ENCODE peak calls at places on chromosomes 2 and 18, in seven cellular contexts. Y is IMR-90, B is mesendoderm, W is H9, R is mesenchymal stem cell, Q is trophoblast cell, E is H1. H is an unnamed sample.

GRCh38 chr2:173978447-173978846 is 13.3 kb upstream of the SP3 start:
- DNase-seq in Y (peak), B (no peak), W (no peak), R (no peak), Q (peak), E (no peak), H (no peak)

GRCh38 chr2:199977984-199978415 is 22.6 kb downstream of the MAIP1 start:
- DNase-seq in Y (peak), B (no peak), W (no peak), R (peak), Q (peak), E (no peak), H (no peak)

GRCh38 chr2:28134262-28134812 is 243.8 kb downstream of the BABAM2 start:
- DNase-seq in Y (no peak), B (no peak), W (no peak), R (no peak), Q (no peak), E (no peak), H (no peak)

GRCh38 chr18:43571078-43571689 is 293.9 kb upstream of the SYT4 start:
- DNase-seq in Y (peak), B (peak), W (no peak), R (peak), Q (peak), E (no peak), H (peak)

GRCh38 chr2:229431331-229431954 is 160.4 kb upstream of the PID1 start:
- DNase-seq in Y (peak), B (peak), W (no peak), R (peak), Q (peak), E (no peak), H (no peak)

GRCh38 chr18:24270937-24271380 is 126.7 kb downstream of the OSBPL1A start:
- DNase-seq in Y (peak), B (peak), W (no peak), R (peak), Q (peak), E (no peak), H (peak)

GRCh38 chr2:209431701-209432100 is 7.9 kb downstream of the MAP2 start:
- DNase-seq in Y (peak), B (peak), W (no peak), R (no peak), Q (peak), E (no peak), H (no peak)

GRCh38 chr2:30654404-30654803 is 152.8 kb downstream of the CAPN13 start:
- DNase-seq in Y (no peak), B (no peak), W (no peak), R (no peak), Q (no peak), E (no peak), H (no peak)

GRCh38 chr2:28360742-28361293 is 31.8 kb upstream of the FOSL2 start:
- DNase-seq in Y (peak), B (peak), W (no peak), R (peak), Q (peak), E (no peak), H (no peak)

GRCh38 chr2:46116616-46117015 is 180.6 kb upstream of the EPAS1 start:
- DNase-seq in Y (peak), B (no peak), W (no peak), R (no peak), Q (peak), E (no peak), H (no peak)

GRCh38 chr18:78726326-78727056 is 253.1 kb upstream of the SALL3 start:
- DNase-seq in Y (no peak), B (no peak), W (peak), R (no peak), Q (no peak), E (no peak), H (no peak)

GRCh38 chr2:204860249-204860648 is 315.0 kb downstream of the PARD3B start:
- DNase-seq in Y (no peak), B (no peak), W (no peak), R (no peak), Q (no peak), E (no peak), H (no peak)

GRCh38 chr2:111704246-111704645 is 179.7 kb downstream of the ANAPC1 start:
- DNase-seq in Y (peak), B (no peak), W (no peak), R (peak), Q (peak), E (no peak), H (no peak)

GRCh38 chr2:74290466-74291216 is 52.6 kb downstream of the SLC4A5 start:
- DNase-seq in Y (no peak), B (no peak), W (no peak), R (no peak), Q (no peak), E (no peak), H (no peak)

GRCh38 chr2:175726213-175726612 is 275.9 kb downstream of the LNPK start:
- DNase-seq in Y (peak), B (no peak), W (no peak), R (peak), Q (peak), E (no peak), H (no peak)

GRCh38 chr2:218399391-218400166 is at the start of gene CTDSP1:
- DNase-seq in Y (peak), B (peak), W (peak), R (peak), Q (peak), E (peak), H (peak)

GRCh38 chr18:22451796-22452195 is 34.1 kb upstream of the CTAGE1 start:
- DNase-seq in Y (no peak), B (peak), W (peak), R (no peak), Q (no peak), E (peak), H (peak)

GRCh38 chr2:160639472-160639871 is 145.9 kb upstream of the RBMS1 start:
- DNase-seq in Y (no peak), B (no peak), W (no peak), R (no peak), Q (no peak), E (no peak), H (no peak)

DNA sequence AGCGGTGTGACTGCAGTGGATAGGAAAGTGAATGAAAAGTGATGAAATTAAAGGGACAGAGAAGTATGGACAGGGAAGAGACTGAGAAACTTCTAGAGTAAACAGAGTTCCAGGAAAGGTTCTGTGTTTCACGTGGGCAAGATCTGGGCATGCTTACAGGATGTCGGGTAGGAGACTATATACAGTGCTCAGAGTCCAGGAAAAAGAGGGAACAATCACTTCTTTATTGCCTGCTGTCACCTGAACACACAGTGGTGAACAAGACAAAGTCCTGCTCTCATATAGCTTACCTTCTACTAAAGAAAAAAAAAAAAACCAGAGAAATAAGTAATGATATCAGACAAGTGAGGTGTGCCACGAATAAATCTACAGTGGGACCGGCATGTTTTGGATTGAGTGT is 2.4 kb downstream of the LRPPRC start:
- DNase-seq in Y (no peak), B (no peak), W (no peak), R (no peak), Q (no peak), E (no peak), H (no peak)
- H3K18ac ChIP-seq in Y (no peak), B (no peak), W (no peak), R (no peak), Q (no peak), E (no peak), H (no peak)

DNA sequence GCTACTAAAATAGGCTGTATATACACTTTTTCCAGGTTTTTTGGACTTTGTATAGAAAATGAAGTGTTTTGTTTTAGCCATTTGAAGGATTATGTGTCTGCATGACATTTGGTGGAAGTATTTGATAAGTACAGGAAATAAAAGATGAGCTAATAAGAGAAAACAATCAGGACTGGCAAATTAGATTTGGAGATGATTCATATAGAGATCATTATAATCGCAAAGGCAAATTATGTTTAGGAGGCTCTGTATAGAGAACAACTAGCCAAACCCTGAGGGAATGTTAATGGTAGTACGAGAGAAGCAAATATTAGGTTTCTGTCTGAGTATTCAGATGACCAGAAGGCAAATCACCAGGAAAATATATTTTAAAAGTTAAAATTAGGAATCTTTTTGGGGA is 41.7 kb downstream of the PLCL1 start:
- DNase-seq in Y (peak), B (no peak), W (no peak), R (no peak), Q (no peak), E (no peak), H (no peak)
- H3K18ac ChIP-seq in Y (no peak), B (no peak), W (no peak), R (no peak), Q (no peak), E (no peak), H (no peak)

DNA sequence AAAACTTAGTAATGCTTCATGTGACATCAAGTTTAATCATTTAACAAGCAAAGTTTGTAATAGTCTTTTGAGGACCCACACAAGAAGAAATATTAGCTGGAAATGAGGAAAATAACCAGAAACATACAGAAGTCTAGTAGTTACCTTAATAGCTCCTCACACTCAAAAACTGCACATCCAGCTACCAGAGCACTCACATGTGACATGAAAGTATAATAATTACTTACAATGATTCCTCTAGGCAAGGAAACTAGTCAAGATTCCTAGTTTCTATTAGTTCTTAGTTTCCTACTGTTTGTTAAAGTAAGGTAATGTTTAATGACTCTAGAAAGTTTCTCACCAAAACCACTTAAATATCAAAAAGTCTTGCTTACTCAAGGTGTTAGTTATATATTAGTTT is 335.8 kb downstream of the RAD51AP2 start:
- DNase-seq in Y (no peak), B (no peak), W (no peak), R (no peak), Q (no peak), E (no peak), H (no peak)
- H3K18ac ChIP-seq in Y (no peak), B (no peak), W (no peak), R (no peak), Q (no peak), E (no peak), H (no peak)

DNA sequence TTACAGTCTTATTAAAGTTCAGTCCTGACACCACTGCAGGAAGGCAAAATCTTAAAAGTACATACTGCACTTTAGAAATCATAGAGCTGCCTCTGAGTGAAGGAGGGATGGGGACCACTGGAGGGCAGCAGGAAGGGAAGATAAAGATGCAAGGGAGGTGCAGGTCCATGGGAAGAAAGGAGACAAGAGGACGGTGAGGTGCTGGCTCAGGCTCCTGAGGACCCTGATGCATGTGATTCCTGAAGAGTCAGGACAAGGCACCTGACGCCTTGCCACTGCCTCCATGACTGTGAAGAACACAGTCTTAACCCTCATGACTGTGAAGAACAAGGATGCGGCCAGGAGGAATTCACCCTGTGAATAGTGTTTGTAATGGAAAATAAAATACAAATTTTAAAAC is 116.2 kb upstream of the NPAS2 start:
- DNase-seq in Y (no peak), B (no peak), W (no peak), R (no peak), Q (no peak), E (no peak), H (no peak)
- H3K18ac ChIP-seq in Y (no peak), B (no peak), W (no peak), R (no peak), Q (no peak), E (no peak), H (no peak)

GRCh38 chr2:15712551-15713342 is 121.1 kb downstream of the DDX1 start:
- DNase-seq in Y (no peak), B (no peak), W (no peak), R (no peak), Q (no peak), E (no peak), H (no peak)
- H3K18ac ChIP-seq in Y (no peak), B (no peak), W (no peak), R (no peak), Q (no peak), E (no peak), H (no peak)

DNA sequence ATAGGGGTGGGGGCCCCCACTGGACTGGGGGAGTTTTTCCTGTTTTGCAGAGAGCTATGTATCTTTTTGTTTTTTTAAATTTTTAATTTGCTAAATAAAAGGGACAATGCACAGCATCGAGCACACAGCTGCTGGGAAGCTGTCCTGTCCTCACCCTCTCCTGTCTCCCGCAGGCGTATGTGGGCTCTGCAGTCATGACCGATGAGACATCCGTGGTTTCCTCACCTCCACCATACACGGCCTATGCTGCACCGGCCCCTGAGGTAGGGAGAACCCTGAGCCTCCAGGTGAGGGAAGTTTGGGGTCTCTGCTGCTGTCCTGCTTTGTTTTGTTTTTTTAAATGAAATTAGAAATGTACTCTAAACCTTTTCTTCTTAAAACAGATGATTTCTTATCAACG is 27.6 kb downstream of the PLEKHB2 start:
- DNase-seq in Y (no peak), B (peak), W (no peak), R (no peak), Q (peak), E (no peak), H (no peak)
- H3K18ac ChIP-seq in Y (no peak), B (no peak), W (no peak), R (no peak), Q (no peak), E (no peak), H (no peak)